ENCODE peak calls at places on chromosome 14, in seven cellular contexts. G is H7, Z is gastrocnemius medialis, X is iPS DF 6.9, A is dorsolateral prefrontal cortex, T is left lung, W is aorta. M is an unnamed sample.

GRCh38 chr14:29759521-29760340 is 167.9 kb downstream of the PRKD1 start:
- DNase-seq in T (no peak), X (no peak), W (no peak), G (no peak), A (no peak), Z (no peak), M (no peak)

GRCh38 chr14:91413547-91414474 is 3.8 kb downstream of the CCDC88C start:
- DNase-seq in X (peak; percentile 92), W (no peak), A (no peak), T (no peak), G (peak; percentile 91), Z (no peak), M (peak; percentile 85)

GRCh38 chr14:94646481-94646880 is 34.3 kb downstream of the SERPINA3 start:
- DNase-seq in A (no peak), T (no peak), Z (no peak), X (no peak), G (no peak), W (no peak), M (no peak)

GRCh38 chr14:95456281-95456680 is 60.2 kb downstream of the SYNE3 start:
- DNase-seq in T (no peak), A (peak; percentile 24), Z (no peak), G (no peak), X (no peak), W (no peak), M (no peak)

GRCh38 chr14:33564774-33565630 is 385.9 kb downstream of the EGLN3 start:
- DNase-seq in W (no peak), T (no peak), Z (no peak), G (peak; percentile 9), X (no peak), A (no peak), M (no peak)

GRCh38 chr14:90777830-90778467 is 38.3 kb downstream of the TTC7B start:
- DNase-seq in Z (no peak), T (no peak), G (peak; percentile 4), W (no peak), A (no peak), X (no peak), M (peak; percentile 73)

GRCh38 chr14:56119221-56119967 is 1.2 kb downstream of the PELI2 start:
- DNase-seq in X (no peak), T (peak; percentile 92), G (peak; percentile 72), Z (no peak), A (peak; percentile 21), W (peak; percentile 73), M (peak; percentile 73)

GRCh38 chr14:77885363-77885762 is 85.5 kb downstream of the ADCK1 start:
- DNase-seq in Z (no peak), A (no peak), X (no peak), G (no peak), T (no peak), W (no peak), M (no peak)

GRCh38 chr14:91021115-91021514 is 39.3 kb downstream of the RPS6KA5 start:
- DNase-seq in G (no peak), W (no peak), T (no peak), Z (no peak), A (no peak), X (no peak), M (no peak)

GRCh38 chr14:41362134-41362533 is 244.5 kb upstream of the LRFN5 start:
- DNase-seq in W (no peak), X (peak; percentile 7), Z (no peak), G (no peak), A (no peak), T (no peak), M (no peak)

GRCh38 chr14:68541128-68541896 is 251.6 kb downstream of the ZFP36L1 start:
- DNase-seq in A (no peak), T (no peak), X (no peak), G (no peak), W (no peak), Z (no peak), M (no peak)

DNA sequence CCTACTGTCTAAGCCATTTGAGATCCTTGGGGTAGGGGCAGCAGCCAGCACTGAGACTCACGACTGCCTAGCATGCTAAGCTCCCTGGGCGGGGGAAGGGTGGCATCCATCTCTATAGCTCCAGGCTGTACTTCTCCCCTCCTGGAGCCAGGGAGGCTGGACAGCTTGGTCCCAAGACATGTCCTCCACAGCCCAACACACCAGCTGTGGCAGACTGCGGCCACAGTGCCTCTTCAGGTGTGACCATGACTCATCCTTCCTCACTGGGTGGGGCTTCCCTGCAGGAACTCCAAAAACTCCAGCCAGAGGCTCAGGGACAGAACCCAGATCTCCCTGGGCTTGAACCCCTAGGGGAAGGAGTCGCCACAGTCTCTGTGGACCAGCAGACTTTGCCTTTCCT is 193.9 kb downstream of the GPHN start:
- DNase-seq in T (no peak), X (no peak), Z (no peak), G (no peak), A (no peak), W (no peak), M (no peak)
- H3K27me3 ChIP-seq in T (no peaks in the 10 kb centered on the region), X (no peaks in the 10 kb centered on the region), Z (no peaks in the 10 kb centered on the region), G (no peaks in the 10 kb centered on the region), A (no peaks in the 10 kb centered on the region), W (no peaks in the 10 kb centered on the region), M (no peaks in the 10 kb centered on the region)

GRCh38 chr14:54840798-54841197 is 61.8 kb downstream of the GCH1 start:
- DNase-seq in T (no peak), Z (no peak), W (no peak), A (no peak), X (no peak), G (no peak), M (no peak)

GRCh38 chr14:54838931-54839512 is 63.6 kb downstream of the GCH1 start:
- DNase-seq in W (no peak), Z (peak; percentile 13), X (no peak), G (no peak), A (no peak), T (no peak), M (no peak)

GRCh38 chr14:54837508-54838149 is 65.0 kb downstream of the GCH1 start:
- DNase-seq in A (no peak), X (no peak), G (no peak), T (no peak), Z (no peak), W (no peak), M (no peak)

GRCh38 chr14:54840336-54840735 is 62.3 kb downstream of the GCH1 start:
- DNase-seq in T (no peak), G (no peak), A (no peak), X (no peak), W (no peak), Z (no peak), M (no peak)

GRCh38 chr14:54839681-54840080 is 62.9 kb downstream of the GCH1 start:
- DNase-seq in A (no peak), T (no peak), G (no peak), Z (peak; percentile 28), W (no peak), X (no peak), M (no peak)
- H3K4me3 ChIP-seq in A (no peak overlapping the region), T (no peak overlapping the region), G (no peak overlapping the region), Z (no peak overlapping the region), W (no peak overlapping the region), X (no peak overlapping the region), M (no peak overlapping the region)

DNA sequence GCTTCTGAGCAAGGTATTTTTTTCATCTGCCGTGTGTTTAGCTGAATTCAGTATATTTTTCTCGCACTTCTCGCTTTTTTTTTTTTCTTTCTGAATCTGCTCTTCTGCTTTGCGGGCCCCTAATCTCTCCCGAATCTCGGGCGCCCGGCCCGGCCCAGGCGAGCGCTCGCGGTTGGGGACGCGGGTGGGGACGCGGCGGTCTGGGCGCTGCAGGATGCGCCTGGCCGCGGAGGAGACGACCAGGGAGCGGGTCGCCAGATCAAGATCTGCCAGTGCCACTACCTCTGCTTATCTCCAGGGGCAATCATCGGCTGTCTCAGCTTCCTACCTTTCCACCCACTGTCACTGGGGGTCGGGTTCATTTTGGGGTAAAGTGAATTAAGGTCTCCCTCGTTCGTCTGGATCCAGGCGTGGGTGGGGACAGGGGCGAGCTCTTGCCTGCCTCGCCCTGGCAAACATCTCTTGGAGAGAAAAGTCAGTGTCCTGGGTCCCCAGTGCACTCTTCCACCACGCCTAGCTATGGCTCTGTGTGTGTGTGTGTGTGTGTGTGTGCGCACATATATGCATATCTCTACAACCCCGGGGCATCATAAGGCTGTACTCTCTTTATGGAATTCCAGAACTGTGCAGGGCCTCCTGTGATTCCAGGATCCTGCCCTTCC is 422.3 kb downstream of the VRK1 start:
- DNase-seq in W (no peak), T (peak; percentile 42), A (no peak), G (peak; percentile 52), X (no peak), Z (no peak), M (no peak)
- H3K27me3 ChIP-seq in W (no peaks in the 10 kb centered on the region), T (peaks cover 36% of the 10 kb centered on the region), A (peaks cover 12% of the 10 kb centered on the region), G (peaks cover 14% of the 10 kb centered on the region), X (no peaks in the 10 kb centered on the region), Z (peaks cover 20% of the 10 kb centered on the region), M (peaks cover 34% of the 10 kb centered on the region)

GRCh38 chr14:24289649-24290283 is 9.8 kb downstream of the DHRS1 start:
- DNase-seq in Z (no peak), W (no peak), X (no peak), T (no peak), A (no peak), G (no peak), M (no peak)
- H3K4me3 ChIP-seq in Z (no peak overlapping the region), W (no peak overlapping the region), X (no peak overlapping the region), T (no peak overlapping the region), A (no peak overlapping the region), G (no peak overlapping the region), M (no peak overlapping the region)

GRCh38 chr14:52342849-52343606 is 28.9 kb downstream of the PTGER2 start:
- DNase-seq in X (no peak), Z (no peak), T (no peak), G (no peak), W (no peak), A (no peak), M (no peak)
- H3K27me3 ChIP-seq in X (no peaks in the 10 kb centered on the region), Z (no peaks in the 10 kb centered on the region), T (no peaks in the 10 kb centered on the region), G (no peaks in the 10 kb centered on the region), W (no peaks in the 10 kb centered on the region), A (no peaks in the 10 kb centered on the region), M (no peaks in the 10 kb centered on the region)

GRCh38 chr14:24074625-24075484 is 3.5 kb downstream of the CPNE6 start:
- DNase-seq in A (no peak), Z (no peak), T (peak; percentile 25), X (no peak), W (no peak), G (no peak), M (no peak)
- H3K4me3 ChIP-seq in A (no peak overlapping the region), Z (no peak overlapping the region), T (no peak overlapping the region), X (no peak overlapping the region), W (no peak overlapping the region), G (no peak overlapping the region), M (no peak overlapping the region)